ENCODE peak calls at places on chromosomes 11 and 22, in four cellular contexts. V is transverse colon, E is uterus, J is body of pancreas. Z is an unnamed sample.

GRCh38 chr11:60085909-60086308 is 2.6 kb upstream of the MS4A2 start:
- DNase-seq in V (no peak), E (no peak), J (no peak), Z (no peak)

GRCh38 chr11:60184824-60185511 is 2.1 kb upstream of the MS4A6A start:
- DNase-seq in V (no peak), E (no peak), J (no peak), Z (no peak)

GRCh38 chr11:6027501-6027900 is 3.1 kb downstream of the OR56A1 start:
- DNase-seq in V (no peak), E (no peak), J (no peak), Z (no peak)

GRCh38 chr22:45865561-45866397 is 111.2 kb downstream of the WNT7B start:
- DNase-seq in V (no peak), E (no peak), J (no peak), Z (no peak)

GRCh38 chr11:9254416-9254815 is 10.7 kb downstream of the DENND5A start:
- DNase-seq in V (no peak), E (no peak), J (no peak), Z (no peak)

GRCh38 chr22:41369837-41370236 is 11.9 kb upstream of the TEF start:
- DNase-seq in V (no peak), E (no peak), J (peak), Z (no peak)

GRCh38 chr11:118939948-118940598 is 14.3 kb upstream of the BCL9L start:
- DNase-seq in V (no peak), E (no peak), J (no peak), Z (no peak)

GRCh38 chr11:64742087-64742939 is 1.6 kb downstream of the RASGRP2 start:
- DNase-seq in V (no peak), E (peak), J (no peak), Z (no peak)

GRCh38 chr11:114273071-114273470 is 23.1 kb upstream of the NNMT start:
- DNase-seq in V (no peak), E (no peak), J (no peak), Z (no peak)

GRCh38 chr11:116910378-116910777 is 73.0 kb upstream of the APOA1 start:
- DNase-seq in V (no peak), E (no peak), J (no peak), Z (no peak)

GRCh38 chr22:40030757-40031092 is 36.0 kb downstream of the FAM83F start:
- DNase-seq in V (no peak), E (no peak), J (no peak), Z (no peak)

GRCh38 chr11:37557990-37558389 is 960.0 kb upstream of the RAG2 start:
- DNase-seq in V (no peak), E (no peak), J (no peak), Z (no peak)

GRCh38 chr11:115345840-115346239 is 158.4 kb downstream of the CADM1 start:
- DNase-seq in V (no peak), E (no peak), J (no peak), Z (no peak)

GRCh38 chr11:74280494-74280893 is 30.9 kb downstream of the P4HA3 start:
- DNase-seq in V (no peak), E (no peak), J (no peak), Z (no peak)

GRCh38 chr11:64844330-64845124 is at the start of gene CDC42BPG:
- DNase-seq in V (peak), E (no peak), J (peak), Z (peak)

GRCh38 chr22:17566776-17567175 is 3.5 kb downstream of the SLC25A18 start:
- DNase-seq in V (no peak), E (no peak), J (no peak), Z (no peak)

GRCh38 chr11:123559418-123559817 is 95.0 kb downstream of the SCN3B start:
- DNase-seq in V (no peak), E (no peak), J (no peak), Z (no peak)

GRCh38 chr11:33735426-33736147 is 636 bp downstream of the CD59 start:
- DNase-seq in V (peak), E (no peak), J (peak), Z (peak)

GRCh38 chr11:119460582-119460981 is 37.6 kb upstream of the THY1 start:
- DNase-seq in V (no peak), E (no peak), J (no peak), Z (no peak)

GRCh38 chr11:69382131-69383128 is 88.5 kb downstream of the MYEOV start:
- DNase-seq in V (peak), E (no peak), J (peak), Z (peak)

GRCh38 chr11:62592216-62592815 is 993 bp upstream of the TUT1 start:
- DNase-seq in V (no peak), E (no peak), J (no peak), Z (no peak)

GRCh38 chr11:62595124-62595523 is 3.8 kb upstream of the TUT1 start:
- DNase-seq in V (no peak), E (no peak), J (no peak), Z (no peak)

GRCh38 chr11:62591448-62592215 is at the start of gene TUT1:
- DNase-seq in V (peak), E (peak), J (peak), Z (peak)

GRCh38 chr11:62592989-62593421 is 1.7 kb upstream of the TUT1 start:
- DNase-seq in V (no peak), E (no peak), J (no peak), Z (no peak)

DNA sequence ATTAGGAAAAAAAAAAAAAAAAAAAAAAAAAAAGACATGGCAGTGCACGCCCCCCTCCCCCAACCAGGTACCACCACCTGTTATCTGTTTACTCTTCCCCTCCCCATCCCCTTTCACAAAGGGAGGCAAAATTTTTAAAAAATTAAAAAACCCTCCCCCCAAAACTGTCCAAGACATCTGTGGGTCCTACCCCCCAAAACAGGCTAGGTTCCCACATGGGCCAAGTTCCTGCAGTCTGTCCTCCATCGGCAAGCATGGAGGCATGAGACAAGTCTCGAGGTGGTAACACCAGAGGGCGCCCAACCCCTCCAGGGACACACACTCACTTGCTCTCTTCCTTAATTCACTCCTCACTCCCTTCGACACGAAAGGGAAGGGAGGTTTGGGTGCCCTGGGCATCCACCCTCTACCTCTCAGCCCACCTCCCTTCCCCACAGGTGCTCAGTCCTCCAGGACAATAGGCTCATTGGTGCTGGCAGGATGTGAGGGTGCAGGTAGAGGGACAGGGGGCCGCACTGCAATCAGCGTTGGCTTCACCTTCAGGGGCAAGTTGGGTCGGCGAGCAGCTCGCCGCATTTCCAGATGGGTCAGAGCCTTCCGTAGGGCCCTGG is 2.2 kb upstream of the TUT1 start:
- DNase-seq in V (peak), E (peak), J (peak), Z (peak)
- TF ChIP-seq POLR2A in V (no peak), E (no peak), J (no peak), Z (no peak)

DNA sequence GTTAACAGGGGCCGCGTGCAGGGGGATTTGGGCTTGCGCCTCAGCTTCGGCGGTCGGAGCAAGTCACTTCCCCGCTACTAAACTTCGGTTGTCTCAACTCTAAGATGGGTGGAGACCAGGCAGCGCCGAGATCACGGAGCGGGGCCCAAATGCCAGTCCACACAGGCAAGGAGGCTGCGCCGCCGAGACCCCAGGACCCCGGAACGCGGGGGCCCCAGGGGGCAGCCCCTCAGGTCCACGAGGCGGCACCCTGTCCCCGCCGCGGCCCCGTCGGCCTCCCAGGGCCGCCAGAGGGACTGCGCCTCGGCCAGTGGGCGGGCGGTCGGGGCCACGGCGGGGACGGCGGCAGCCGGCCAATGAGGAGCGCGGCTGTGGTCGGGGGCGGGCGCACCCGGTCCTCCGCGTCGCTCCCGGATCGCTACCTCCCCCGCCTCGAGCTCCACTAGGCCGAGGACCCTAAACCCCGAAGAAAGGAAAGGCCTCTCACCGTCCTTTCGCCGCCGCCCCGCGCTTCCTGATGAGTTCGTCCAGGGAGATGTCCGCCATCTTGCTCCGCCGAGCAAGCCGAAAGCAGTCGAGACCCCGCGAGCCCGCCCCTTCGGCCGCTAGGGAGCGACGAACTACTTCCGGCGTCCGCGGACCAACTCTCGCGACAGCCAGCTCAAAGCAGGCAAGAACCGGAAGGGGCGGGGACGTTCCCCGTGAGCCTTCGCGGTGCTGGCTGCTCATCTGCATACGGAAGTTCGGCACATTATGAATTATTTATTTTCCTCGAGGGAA is at the start of gene POLDIP3:
- DNase-seq in V (peak), E (peak), J (peak), Z (peak)
- TF ChIP-seq POLR2A in V (peak), E (peak), J (no peak), Z (peak)

DNA sequence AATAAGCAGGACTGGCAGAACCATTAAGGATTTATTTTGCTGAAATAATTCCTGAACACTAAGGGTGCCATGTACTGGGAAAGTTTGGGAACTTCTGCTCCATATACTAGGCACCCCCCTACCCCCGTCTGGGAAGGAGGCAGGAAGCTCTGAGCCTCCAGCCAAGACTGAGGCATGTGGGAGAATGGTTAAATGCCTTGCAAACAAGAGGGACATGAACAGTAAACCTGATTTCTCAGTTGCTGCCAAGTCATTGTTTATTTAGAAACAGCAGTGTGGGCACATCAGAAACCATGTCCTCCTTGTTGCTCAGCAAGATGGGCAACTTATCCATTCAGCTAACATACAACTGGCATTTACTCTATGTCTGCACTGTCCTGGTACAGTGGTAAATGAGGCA is 458.9 kb downstream of the MIAT start:
- DNase-seq in V (no peak), E (no peak), J (no peak), Z (no peak)
- TF ChIP-seq POLR2A in V (no peak), E (no peak), J (no peak), Z (no peak)

GRCh38 chr11:110312670-110313069 is 16.3 kb upstream of the RDX start:
- DNase-seq in V (no peak), E (no peak), J (no peak), Z (no peak)

GRCh38 chr11:110314366-110315095 is 18.1 kb upstream of the RDX start:
- DNase-seq in V (no peak), E (no peak), J (no peak), Z (no peak)

GRCh38 chr11:110319501-110319900 is 23.1 kb upstream of the RDX start:
- DNase-seq in V (no peak), E (no peak), J (no peak), Z (no peak)

GRCh38 chr11:110318638-110319404 is 22.4 kb upstream of the RDX start:
- DNase-seq in V (no peak), E (no peak), J (no peak), Z (no peak)

GRCh38 chr11:110317516-110317932 is 21.1 kb upstream of the RDX start:
- DNase-seq in V (no peak), E (no peak), J (no peak), Z (peak)
- TF ChIP-seq POLR2A in V (no peak), E (no peak), J (no peak), Z (no peak)

GRCh38 chr22:19035474-19036228 is 86.6 kb downstream of the DGCR2 start:
- DNase-seq in V (no peak), E (no peak), J (no peak), Z (no peak)
- TF ChIP-seq POLR2A in V (no peak), E (no peak), J (no peak), Z (no peak)